ENCODE peak calls at places on chromosomes 13 and 19, in eight cellular contexts. C is OCI-LY7, S is GM23338, A is neural progenitor cell, X is mammary epithelial cell, N is SK-N-SH, H is K562, I is PC-3. E is an unnamed sample. For H4K20me1, the result is how much of the 10 kb centered on the place peaks cover.

GRCh38 chr19:16661480-16662034 is 618 bp downstream of the TMEM38A start:
- DNase-seq in X (no peak), C (peak), I (no peak), H (peak), N (peak), S (peak), A (peak), E (peak)

GRCh38 chr13:84098273-84098672 is 216.0 kb upstream of the SLITRK1 start:
- DNase-seq in C (no peak), I (no peak), H (no peak), A (no peak), X (no peak), N (no peak), S (no peak), E (no peak)

GRCh38 chr13:111099292-111099691 is 15.8 kb upstream of the ARHGEF7 start:
- DNase-seq in X (peak), A (no peak), S (no peak), N (no peak), C (no peak), H (no peak), I (no peak), E (no peak)

GRCh38 chr13:63351533-63351932 is 1935.9 kb upstream of the PCDH20 start:
- DNase-seq in N (no peak), I (no peak), A (no peak), C (no peak), H (no peak), X (no peak), S (no peak), E (no peak)

GRCh38 chr13:99722931-99723330 is 221.7 kb downstream of the TM9SF2 start:
- DNase-seq in I (no peak), H (no peak), A (no peak), N (no peak), X (no peak), S (no peak), C (no peak), E (no peak)

GRCh38 chr19:51131780-51132680 is 7.3 kb downstream of the SIGLEC9 start:
- DNase-seq in I (no peak), N (peak), A (peak), H (peak), C (no peak), S (peak), X (no peak), E (peak)

GRCh38 chr19:12052571-12053169 is at the start of gene ZNF878:
- DNase-seq in A (peak), N (peak), H (peak), X (peak), C (peak), S (peak), I (peak), E (peak)

GRCh38 chr13:112893570-112894422 is 75.2 kb upstream of the MCF2L start:
- DNase-seq in S (peak), X (no peak), A (peak), H (peak), N (peak), C (no peak), I (peak), E (peak)

GRCh38 chr13:51045450-51045849 is 65.6 kb downstream of the C13orf42 start:
- DNase-seq in A (no peak), N (no peak), C (no peak), X (no peak), S (no peak), H (no peak), I (no peak), E (no peak)

GRCh38 chr13:72139192-72139591 is 272.2 kb upstream of the DACH1 start:
- DNase-seq in N (no peak), X (no peak), C (no peak), A (no peak), H (no peak), S (no peak), I (no peak), E (no peak)

GRCh38 chr13:37029617-37030016 is 29.0 kb downstream of the EXOSC8 start:
- DNase-seq in N (peak), S (no peak), X (no peak), I (no peak), A (no peak), H (no peak), C (no peak), E (no peak)

GRCh38 chr19:43738780-43739211 is 16.0 kb downstream of the SMG9 start:
- DNase-seq in A (no peak), S (no peak), I (no peak), N (no peak), C (no peak), H (no peak), X (no peak), E (no peak)

GRCh38 chr13:99501952-99502310 is 659 bp downstream of the TM9SF2 start:
- DNase-seq in X (peak), N (no peak), S (peak), C (peak), H (no peak), I (peak), A (no peak), E (peak)

GRCh38 chr13:66114127-66114526 is 1116.0 kb downstream of the PCDH9 start:
- DNase-seq in S (no peak), N (peak), C (no peak), X (no peak), I (no peak), A (no peak), H (no peak), E (no peak)

GRCh38 chr13:94579063-94579462 is 16.9 kb downstream of the TGDS start:
- DNase-seq in A (no peak), I (no peak), S (no peak), H (no peak), C (no peak), X (no peak), N (no peak), E (no peak)

GRCh38 chr13:51726446-51727185 is 77.3 kb downstream of the DHRS12 start:
- DNase-seq in X (no peak), N (no peak), C (no peak), A (no peak), I (no peak), H (no peak), S (no peak), E (no peak)

GRCh38 chr13:102395174-102395573 is 6.7 kb downstream of the FGF14 start:
- DNase-seq in S (peak), I (no peak), A (no peak), H (no peak), X (no peak), N (peak), C (no peak), E (no peak)

DNA sequence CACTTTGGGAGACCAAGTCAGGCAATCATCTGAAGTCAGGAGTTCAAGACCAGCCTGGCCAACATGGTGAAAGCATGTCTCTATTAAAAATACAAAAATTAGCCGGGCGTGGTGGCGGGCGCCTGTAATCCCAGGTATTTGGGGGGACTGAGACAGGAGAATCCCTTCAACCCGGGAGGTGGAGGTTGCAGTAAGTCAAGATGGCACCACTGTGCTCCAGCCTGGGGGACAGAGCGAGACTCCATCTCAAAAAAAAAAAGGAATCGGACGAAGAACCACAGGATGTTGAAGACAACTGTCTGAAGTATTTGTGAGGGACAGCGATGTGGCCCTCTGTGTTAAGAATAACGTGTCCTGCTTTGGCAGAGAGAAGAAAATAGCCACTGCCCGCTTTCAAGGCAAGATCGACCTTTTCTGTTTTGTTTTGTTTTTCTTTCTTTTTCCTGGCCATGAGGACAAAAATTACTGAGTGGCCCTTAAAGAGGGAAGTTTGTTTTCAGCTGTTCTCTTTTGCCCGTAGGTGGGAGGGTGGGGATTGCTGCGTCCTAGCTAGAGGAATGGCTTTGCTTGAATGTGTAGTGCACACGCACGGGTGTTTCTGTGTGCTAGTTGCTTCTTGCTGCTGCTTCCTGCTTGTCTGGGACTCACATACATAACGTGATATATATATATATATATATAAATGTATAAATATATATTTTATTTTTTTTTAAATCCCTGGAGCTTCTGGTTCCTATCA is 6.2 kb upstream of the PRKCG start:
- DNase-seq in S (no peak), X (no peak), H (no peak), C (no peak), N (no peak), I (no peak), A (no peak), E (no peak)
- H4K20me1 ChIP-seq in S (under half), X (under half), H (under half), C (under half), N (under half), I (under half), A (under half), E (under half)

GRCh38 chr19:10817291-10818038 is 18.5 kb downstream of the TMED1 start:
- DNase-seq in N (peak), X (no peak), A (no peak), C (no peak), S (peak), H (no peak), I (no peak), E (peak)
- H4K20me1 ChIP-seq in N (under half), X (under half), A (under half), C (under half), S (under half), H (under half), I (under half), E (under half)

GRCh38 chr19:15584541-15585115 is 30.4 kb upstream of the CYP4F8 start:
- DNase-seq in S (peak), X (peak), C (peak), A (peak), H (peak), I (peak), N (peak), E (peak)

GRCh38 chr19:15584095-15584494 is 30.9 kb upstream of the CYP4F8 start:
- DNase-seq in X (no peak), A (no peak), I (no peak), C (no peak), H (no peak), S (no peak), N (no peak), E (no peak)

GRCh38 chr19:15587663-15588062 is 27.4 kb upstream of the CYP4F8 start:
- DNase-seq in C (no peak), N (no peak), S (no peak), X (no peak), H (no peak), I (no peak), A (no peak), E (no peak)

GRCh38 chr19:15583346-15583745 is 31.7 kb upstream of the CYP4F8 start:
- DNase-seq in C (no peak), H (no peak), X (no peak), A (no peak), I (no peak), S (no peak), N (no peak), E (no peak)
- H4K20me1 ChIP-seq in C (under half), H (under half), X (under half), A (under half), I (under half), S (under half), N (under half), E (under half)

GRCh38 chr19:40281381-40282208 is 3.5 kb downstream of the AKT2 start:
- DNase-seq in A (no peak), C (peak), N (no peak), H (no peak), X (no peak), S (no peak), I (no peak), E (no peak)
- H4K20me1 ChIP-seq in A (half or more), C (under half), N (under half), H (under half), X (under half), S (under half), I (under half), E (under half)

GRCh38 chr19:55391191-55391670 is 5.5 kb downstream of the RPL28 start:
- DNase-seq in N (peak), I (no peak), A (no peak), X (no peak), H (no peak), S (no peak), C (no peak), E (no peak)

GRCh38 chr19:55392820-55393219 is 7.1 kb downstream of the RPL28 start:
- DNase-seq in X (no peak), S (peak), N (peak), I (no peak), A (peak), C (no peak), H (no peak), E (no peak)

GRCh38 chr19:55393362-55393761 is 7.6 kb downstream of the RPL28 start:
- DNase-seq in H (no peak), A (no peak), S (no peak), C (no peak), I (no peak), X (no peak), N (peak), E (no peak)

GRCh38 chr19:55390461-55390880 is 4.7 kb downstream of the RPL28 start:
- DNase-seq in I (no peak), N (no peak), C (no peak), X (no peak), H (no peak), A (no peak), S (peak), E (no peak)

GRCh38 chr19:55391702-55392615 is 6.2 kb downstream of the RPL28 start:
- DNase-seq in S (peak), I (peak), X (peak), N (peak), C (no peak), H (no peak), A (no peak), E (no peak)
- H4K20me1 ChIP-seq in S (under half), I (under half), X (under half), N (half or more), C (under half), H (under half), A (half or more), E (under half)

GRCh38 chr19:57434386-57435061 is 601 bp upstream of the ZNF749 start:
- DNase-seq in S (peak), X (no peak), I (no peak), N (no peak), C (no peak), H (no peak), A (peak), E (no peak)

GRCh38 chr19:57438925-57439324 is 3.8 kb downstream of the ZNF749 start:
- DNase-seq in C (no peak), N (no peak), A (no peak), X (no peak), I (no peak), S (peak), H (no peak), E (no peak)

GRCh38 chr19:57436392-57436791 is 1.3 kb downstream of the ZNF749 start:
- DNase-seq in X (no peak), A (no peak), H (no peak), S (no peak), C (no peak), N (no peak), I (no peak), E (peak)

GRCh38 chr19:57435062-57435978 is at the start of gene ZNF749:
- DNase-seq in A (peak), C (peak), S (peak), H (peak), X (peak), N (peak), I (peak), E (peak)

GRCh38 chr19:57437931-57438330 is 2.8 kb downstream of the ZNF749 start:
- DNase-seq in C (no peak), S (no peak), A (no peak), I (no peak), N (no peak), H (no peak), X (no peak), E (no peak)
- H4K20me1 ChIP-seq in C (under half), S (under half), A (under half), I (under half), N (under half), H (under half), X (under half), E (under half)